ENCODE peak calls at places on chromosomes 1 and 21, in four cellular contexts. One of them, this sample, is unnamed.

GRCh38 chr21:26438976-26439375 is 134.1 kb downstream of the CYYR1 start:
- DNase-seq in GM12878: no peak
- DNase-seq in HepG2: no peak
- DNase-seq in K562: no peak
- DNase-seq in this sample: no peak

GRCh38 chr1:31163866-31164265 is 75.8 kb downstream of the NKAIN1 start:
- DNase-seq in GM12878: no peak
- DNase-seq in K562: no peak
- DNase-seq in HepG2: no peak
- DNase-seq in this sample: no peak

GRCh38 chr21:25750085-25750484 is 15.3 kb downstream of the GABPA start:
- DNase-seq in GM12878: no peak
- DNase-seq in K562: no peak
- DNase-seq in HepG2: no peak
- DNase-seq in this sample: no peak

GRCh38 chr1:7120863-7121621 is 335.8 kb downstream of the CAMTA1 start:
- DNase-seq in GM12878: no peak
- DNase-seq in HepG2: no peak
- DNase-seq in K562: peak; percentile 12
- DNase-seq in this sample: no peak

GRCh38 chr1:192363177-192363576 is 46.4 kb downstream of the RGS21 start:
- DNase-seq in GM12878: no peak
- DNase-seq in HepG2: no peak
- DNase-seq in K562: no peak
- DNase-seq in this sample: peak; percentile 4

GRCh38 chr1:31031330-31032143 is 34.0 kb downstream of the PUM1 start:
- DNase-seq in GM12878: no peak
- DNase-seq in HepG2: no peak
- DNase-seq in K562: no peak
- DNase-seq in this sample: no peak

GRCh38 chr1:203223012-203223775 is 6.3 kb downstream of the CHIT1 start:
- DNase-seq in GM12878: no peak
- DNase-seq in HepG2: no peak
- DNase-seq in K562: no peak
- DNase-seq in this sample: no peak

GRCh38 chr1:67060811-67061218 is 6.9 kb upstream of the SLC35D1 start:
- DNase-seq in HepG2: peak; percentile 54
- DNase-seq in GM12878: no peak
- DNase-seq in K562: peak; percentile 44
- DNase-seq in this sample: peak; percentile 60

GRCh38 chr1:2312589-2313301 is 78.6 kb downstream of the MORN1 start:
- DNase-seq in K562: no peak
- DNase-seq in GM12878: no peak
- DNase-seq in HepG2: no peak
- DNase-seq in this sample: peak; percentile 22

GRCh38 chr21:37878946-37879660 is 37.2 kb downstream of the KCNJ6 start:
- DNase-seq in GM12878: no peak
- DNase-seq in K562: peak; percentile 20
- DNase-seq in HepG2: no peak
- DNase-seq in this sample: peak; percentile 62

GRCh38 chr21:43209575-43210453 is 41.0 kb downstream of the CRYAA start:
- DNase-seq in K562: peak; percentile 29
- DNase-seq in GM12878: no peak
- DNase-seq in HepG2: peak; percentile 72
- DNase-seq in this sample: peak; percentile 85

GRCh38 chr1:83499998-83500397 is 498.9 kb downstream of the TTLL7 start:
- DNase-seq in HepG2: no peak
- DNase-seq in K562: no peak
- DNase-seq in GM12878: peak; percentile 59
- DNase-seq in this sample: no peak
- TF ChIP-seq CHD4 in HepG2: no peak
- TF ChIP-seq CHD4 in K562: no peak
- TF ChIP-seq CHD4 in GM12878: no peak
- TF ChIP-seq CHD4 in this sample: no peak

DNA sequence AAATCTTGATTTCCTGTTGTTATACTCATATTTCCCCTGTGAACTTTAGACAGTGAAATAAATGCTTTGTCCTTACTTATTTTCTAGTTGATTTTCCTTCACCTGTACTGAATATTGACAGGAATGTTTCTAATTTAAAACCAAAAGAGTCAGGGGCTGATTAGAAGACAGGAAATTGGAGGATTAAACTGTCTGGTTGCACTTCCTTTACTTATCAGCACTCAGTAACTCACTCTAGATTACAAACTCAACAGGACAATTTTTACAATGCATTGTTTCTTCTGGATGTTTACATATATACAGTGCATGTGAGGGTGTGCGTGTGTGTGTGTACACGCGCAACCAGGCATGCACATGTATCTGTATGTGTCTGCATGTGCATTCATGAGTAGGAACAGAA is 212.1 kb upstream of the NFIA start:
- DNase-seq in K562: no peak
- DNase-seq in HepG2: no peak
- DNase-seq in GM12878: no peak
- DNase-seq in this sample: no peak
- TF ChIP-seq KDM1A in K562: no peak
- TF ChIP-seq KDM1A in HepG2: no peak
- TF ChIP-seq KDM1A in GM12878: no peak
- TF ChIP-seq KDM1A in this sample: no peak

GRCh38 chr1:117758444-117759316 is 152.8 kb downstream of the TENT5C start:
- DNase-seq in K562: peak; percentile 88
- DNase-seq in GM12878: peak; percentile 11
- DNase-seq in HepG2: peak; percentile 79
- DNase-seq in this sample: peak; percentile 71
- TF ChIP-seq MAX in K562: no peak
- TF ChIP-seq MAX in GM12878: no peak
- TF ChIP-seq MAX in HepG2: no peak
- TF ChIP-seq MAX in this sample: no peak

GRCh38 chr1:229344139-229344538 is 1.3 kb upstream of the CCSAP start:
- DNase-seq in GM12878: no peak
- DNase-seq in HepG2: no peak
- DNase-seq in K562: no peak
- DNase-seq in this sample: no peak

GRCh38 chr1:229340496-229340895 is 2.4 kb downstream of the CCSAP start:
- DNase-seq in HepG2: no peak
- DNase-seq in GM12878: no peak
- DNase-seq in K562: no peak
- DNase-seq in this sample: no peak

GRCh38 chr1:229342902-229343587 is at the start of gene CCSAP:
- DNase-seq in GM12878: no peak
- DNase-seq in HepG2: peak; percentile 19
- DNase-seq in K562: peak; percentile 78
- DNase-seq in this sample: peak; percentile 44

GRCh38 chr1:229342305-229342901 is 444 bp downstream of the CCSAP start:
- DNase-seq in K562: peak; percentile 89
- DNase-seq in GM12878: no peak
- DNase-seq in HepG2: peak; percentile 51
- DNase-seq in this sample: peak; percentile 62

GRCh38 chr1:229341811-229342304 is 989 bp downstream of the CCSAP start:
- DNase-seq in GM12878: no peak
- DNase-seq in K562: no peak
- DNase-seq in HepG2: no peak
- DNase-seq in this sample: peak; percentile 50
- TF ChIP-seq CHD4 in GM12878: no peak
- TF ChIP-seq CHD4 in K562: no peak
- TF ChIP-seq CHD4 in HepG2: no peak
- TF ChIP-seq CHD4 in this sample: no peak

DNA sequence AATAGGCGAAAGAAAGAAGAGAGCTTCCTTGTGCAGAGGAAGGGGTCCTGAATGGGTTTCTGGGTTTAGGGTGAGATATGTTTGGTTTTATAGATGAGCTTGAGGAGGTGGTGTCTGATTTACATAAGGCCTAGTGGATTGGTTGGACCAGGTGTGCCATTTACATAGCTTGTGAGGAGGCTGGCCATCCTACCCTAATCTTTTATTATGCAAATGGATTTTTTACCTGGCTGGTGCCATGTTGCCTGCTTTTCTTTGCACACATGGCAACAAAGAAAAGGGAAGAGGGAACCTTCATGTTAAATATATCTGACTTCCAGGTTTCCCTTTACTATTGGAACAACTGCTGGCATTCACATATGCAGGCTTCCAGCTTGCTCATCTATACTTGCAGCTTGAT is 585.3 kb downstream of the PTPRU start:
- DNase-seq in HepG2: no peak
- DNase-seq in K562: no peak
- DNase-seq in GM12878: no peak
- DNase-seq in this sample: no peak
- TF ChIP-seq KDM1A in HepG2: no peak
- TF ChIP-seq KDM1A in K562: no peak
- TF ChIP-seq KDM1A in GM12878: no peak
- TF ChIP-seq KDM1A in this sample: no peak

GRCh38 chr1:106536741-106537140 is 519.7 kb upstream of the PRMT6 start:
- DNase-seq in K562: no peak
- DNase-seq in HepG2: no peak
- DNase-seq in GM12878: no peak
- DNase-seq in this sample: no peak
- TF ChIP-seq MAX in K562: no peak
- TF ChIP-seq MAX in HepG2: no peak
- TF ChIP-seq MAX in GM12878: no peak
- TF ChIP-seq MAX in this sample: no peak

DNA sequence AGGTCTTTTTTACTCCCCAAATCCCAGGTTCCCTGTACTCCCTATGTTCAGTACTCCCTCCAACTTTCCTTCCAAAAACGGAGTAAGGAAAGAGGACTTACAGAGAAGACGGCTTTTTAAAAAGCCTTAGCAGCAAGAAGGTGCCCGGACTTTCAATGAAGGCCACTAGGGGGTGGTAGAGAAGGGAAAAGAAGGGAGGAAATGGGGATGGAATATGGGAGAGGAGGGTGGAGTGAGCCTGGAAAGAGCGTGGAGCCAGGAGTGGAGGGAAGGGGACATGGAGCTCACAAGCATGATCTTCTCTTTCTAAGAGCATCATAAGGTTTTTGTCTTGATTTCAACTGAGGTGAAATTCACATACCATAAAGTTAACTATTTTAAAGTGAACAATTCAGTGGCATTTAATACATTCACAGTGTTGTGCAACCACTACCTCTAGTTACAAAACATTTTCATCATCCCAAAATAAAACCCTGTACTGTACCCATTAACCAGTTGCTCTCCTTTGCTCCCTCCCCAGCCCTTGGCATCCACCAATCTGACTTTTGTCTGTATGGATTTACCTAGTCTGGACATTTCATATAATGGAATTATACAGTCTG is 129.9 kb downstream of the ZNF281 start:
- DNase-seq in HepG2: peak; percentile 64
- DNase-seq in GM12878: no peak
- DNase-seq in K562: peak; percentile 63
- DNase-seq in this sample: peak; percentile 68
- TF ChIP-seq CHD4 in HepG2: no peak
- TF ChIP-seq CHD4 in GM12878: no peak
- TF ChIP-seq CHD4 in K562: no peak
- TF ChIP-seq CHD4 in this sample: no peak

GRCh38 chr1:224435318-224435763 is 744 bp upstream of the WDR26 start:
- DNase-seq in HepG2: no peak
- DNase-seq in K562: peak; percentile 76
- DNase-seq in GM12878: no peak
- DNase-seq in this sample: peak; percentile 17

GRCh38 chr1:224432672-224433040 is 1.9 kb downstream of the WDR26 start:
- DNase-seq in K562: peak; percentile 62
- DNase-seq in HepG2: no peak
- DNase-seq in GM12878: no peak
- DNase-seq in this sample: no peak

GRCh38 chr1:224434447-224435317 is at the start of gene WDR26:
- DNase-seq in HepG2: peak; percentile 89
- DNase-seq in GM12878: peak; percentile 40
- DNase-seq in K562: peak; percentile 95
- DNase-seq in this sample: peak; percentile 85

GRCh38 chr1:224433041-224433670 is 1.4 kb downstream of the WDR26 start:
- DNase-seq in K562: peak; percentile 47
- DNase-seq in HepG2: no peak
- DNase-seq in GM12878: no peak
- DNase-seq in this sample: no peak

GRCh38 chr1:224433671-224434446 is 738 bp downstream of the WDR26 start:
- DNase-seq in K562: peak; percentile 55
- DNase-seq in HepG2: no peak
- DNase-seq in GM12878: no peak
- DNase-seq in this sample: no peak
- TF ChIP-seq KDM1A in K562: no peak
- TF ChIP-seq KDM1A in HepG2: no peak
- TF ChIP-seq KDM1A in GM12878: no peak
- TF ChIP-seq KDM1A in this sample: no peak

DNA sequence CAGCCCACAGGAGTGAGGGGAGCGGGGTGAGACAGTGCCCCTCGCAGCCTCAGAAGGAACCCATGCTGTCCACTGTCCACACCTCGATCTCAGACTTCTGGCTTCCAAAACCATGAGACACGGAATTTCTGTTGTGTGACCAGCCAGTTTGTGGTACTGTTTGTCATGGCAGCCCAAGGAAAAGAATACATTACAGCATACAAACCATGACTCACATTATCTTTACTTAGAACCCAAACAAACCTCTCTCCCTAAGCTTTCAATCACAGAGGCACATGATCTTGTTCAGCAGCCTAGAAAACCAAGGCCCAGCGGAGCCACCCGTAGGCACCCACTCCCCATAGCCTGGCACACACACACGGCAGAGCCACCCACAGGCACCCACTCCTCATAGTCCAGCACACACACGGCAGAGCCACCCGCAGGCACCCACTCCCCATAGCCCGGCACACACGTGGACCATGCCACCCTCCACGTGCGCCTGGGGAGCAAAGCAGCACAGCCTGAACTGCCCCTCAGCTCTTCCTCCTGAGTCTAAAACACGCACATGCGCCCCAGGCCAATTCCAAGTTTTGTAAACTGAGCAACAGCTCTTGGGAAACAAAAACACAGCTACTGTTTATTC is 458 bp upstream of the KRTAP10-4 start:
- DNase-seq in GM12878: no peak
- DNase-seq in K562: no peak
- DNase-seq in HepG2: peak; percentile 43
- DNase-seq in this sample: no peak
- TF ChIP-seq MAX in GM12878: no peak
- TF ChIP-seq MAX in K562: no peak
- TF ChIP-seq MAX in HepG2: peak; percentile 29
- TF ChIP-seq MAX in this sample: no peak